ENCODE peak calls at places on chromosome 1, in nine cellular contexts. One of them, this sample, is unnamed. For H3K4me1 and H3K36me3, the result is how much of the 10 kb centered on the place peaks cover.

GRCh38 chr1:15417365-15417934 is 7.8 kb downstream of the EFHD2 start:
- DNase-seq in psoas muscle: no peak
- DNase-seq in colonic mucosa: peak
- DNase-seq in aorta: peak
- DNase-seq in right lobe of liver: peak
- DNase-seq in GM23248: peak
- DNase-seq in stomach: peak
- DNase-seq in right atrium auricular region: no peak
- DNase-seq in effector memory CD4-positive, alpha-beta T cell: peak
- DNase-seq in this sample: peak

GRCh38 chr1:240646861-240647260 is 34.9 kb upstream of the GREM2 start:
- DNase-seq in GM23248: no peak
- DNase-seq in psoas muscle: no peak
- DNase-seq in right lobe of liver: no peak
- DNase-seq in effector memory CD4-positive, alpha-beta T cell: no peak
- DNase-seq in stomach: no peak
- DNase-seq in colonic mucosa: no peak
- DNase-seq in aorta: no peak
- DNase-seq in right atrium auricular region: no peak
- DNase-seq in this sample: no peak

GRCh38 chr1:10553124-10553523 is 78.4 kb downstream of the PEX14 start:
- DNase-seq in stomach: no peak
- DNase-seq in psoas muscle: no peak
- DNase-seq in aorta: no peak
- DNase-seq in colonic mucosa: no peak
- DNase-seq in right atrium auricular region: no peak
- DNase-seq in GM23248: no peak
- DNase-seq in effector memory CD4-positive, alpha-beta T cell: no peak
- DNase-seq in right lobe of liver: no peak
- DNase-seq in this sample: no peak

GRCh38 chr1:165284471-165284870 is 72.0 kb downstream of the LMX1A start:
- DNase-seq in colonic mucosa: peak
- DNase-seq in right lobe of liver: no peak
- DNase-seq in GM23248: no peak
- DNase-seq in aorta: no peak
- DNase-seq in right atrium auricular region: no peak
- DNase-seq in effector memory CD4-positive, alpha-beta T cell: no peak
- DNase-seq in stomach: no peak
- DNase-seq in psoas muscle: no peak
- DNase-seq in this sample: no peak

GRCh38 chr1:220680085-220680687 is 10.0 kb upstream of the C1orf115 start:
- DNase-seq in right atrium auricular region: no peak
- DNase-seq in GM23248: peak
- DNase-seq in colonic mucosa: no peak
- DNase-seq in stomach: no peak
- DNase-seq in right lobe of liver: no peak
- DNase-seq in effector memory CD4-positive, alpha-beta T cell: no peak
- DNase-seq in aorta: no peak
- DNase-seq in psoas muscle: no peak
- DNase-seq in this sample: peak

GRCh38 chr1:29655945-29656866 is 419.9 kb downstream of the PTPRU start:
- DNase-seq in psoas muscle: no peak
- DNase-seq in right lobe of liver: peak
- DNase-seq in stomach: no peak
- DNase-seq in GM23248: peak
- DNase-seq in effector memory CD4-positive, alpha-beta T cell: no peak
- DNase-seq in aorta: peak
- DNase-seq in colonic mucosa: peak
- DNase-seq in right atrium auricular region: peak
- DNase-seq in this sample: no peak

GRCh38 chr1:181816608-181817007 is 244.9 kb downstream of the ZNF648 start:
- DNase-seq in stomach: no peak
- DNase-seq in effector memory CD4-positive, alpha-beta T cell: no peak
- DNase-seq in right atrium auricular region: no peak
- DNase-seq in colonic mucosa: no peak
- DNase-seq in GM23248: no peak
- DNase-seq in psoas muscle: no peak
- DNase-seq in right lobe of liver: no peak
- DNase-seq in aorta: no peak
- DNase-seq in this sample: no peak

GRCh38 chr1:169106095-169106920 is at the start of gene ATP1B1:
- DNase-seq in colonic mucosa: peak
- DNase-seq in GM23248: peak
- DNase-seq in aorta: peak
- DNase-seq in right atrium auricular region: peak
- DNase-seq in right lobe of liver: peak
- DNase-seq in stomach: peak
- DNase-seq in effector memory CD4-positive, alpha-beta T cell: peak
- DNase-seq in psoas muscle: peak
- DNase-seq in this sample: peak

GRCh38 chr1:56200921-56201320 is 378.4 kb downstream of the PLPP3 start:
- DNase-seq in GM23248: peak
- DNase-seq in psoas muscle: no peak
- DNase-seq in right atrium auricular region: no peak
- DNase-seq in effector memory CD4-positive, alpha-beta T cell: no peak
- DNase-seq in right lobe of liver: no peak
- DNase-seq in colonic mucosa: no peak
- DNase-seq in aorta: no peak
- DNase-seq in stomach: no peak
- DNase-seq in this sample: no peak

GRCh38 chr1:218351617-218352438 is 6.7 kb downstream of the TGFB2 start:
- DNase-seq in right lobe of liver: no peak
- DNase-seq in colonic mucosa: no peak
- DNase-seq in effector memory CD4-positive, alpha-beta T cell: no peak
- DNase-seq in stomach: no peak
- DNase-seq in GM23248: peak
- DNase-seq in right atrium auricular region: no peak
- DNase-seq in aorta: peak
- DNase-seq in psoas muscle: peak
- DNase-seq in this sample: no peak

GRCh38 chr1:101496109-101496508 is 259.3 kb downstream of the S1PR1 start:
- DNase-seq in aorta: no peak
- DNase-seq in stomach: no peak
- DNase-seq in right atrium auricular region: no peak
- DNase-seq in GM23248: no peak
- DNase-seq in effector memory CD4-positive, alpha-beta T cell: no peak
- DNase-seq in colonic mucosa: no peak
- DNase-seq in right lobe of liver: no peak
- DNase-seq in psoas muscle: no peak
- DNase-seq in this sample: no peak

GRCh38 chr1:106233511-106233910 is 823.0 kb upstream of the PRMT6 start:
- DNase-seq in psoas muscle: no peak
- DNase-seq in effector memory CD4-positive, alpha-beta T cell: no peak
- DNase-seq in aorta: no peak
- DNase-seq in colonic mucosa: no peak
- DNase-seq in GM23248: no peak
- DNase-seq in right atrium auricular region: no peak
- DNase-seq in right lobe of liver: no peak
- DNase-seq in stomach: no peak
- DNase-seq in this sample: no peak

GRCh38 chr1:11800756-11801433 is 4.9 kb downstream of the MTHFR start:
- DNase-seq in GM23248: no peak
- DNase-seq in aorta: no peak
- DNase-seq in stomach: no peak
- DNase-seq in right lobe of liver: peak
- DNase-seq in colonic mucosa: no peak
- DNase-seq in right atrium auricular region: no peak
- DNase-seq in effector memory CD4-positive, alpha-beta T cell: no peak
- DNase-seq in psoas muscle: no peak
- DNase-seq in this sample: no peak

GRCh38 chr1:11799099-11799498 is 6.7 kb downstream of the MTHFR start:
- DNase-seq in aorta: no peak
- DNase-seq in psoas muscle: no peak
- DNase-seq in right atrium auricular region: no peak
- DNase-seq in colonic mucosa: no peak
- DNase-seq in stomach: no peak
- DNase-seq in GM23248: no peak
- DNase-seq in right lobe of liver: no peak
- DNase-seq in effector memory CD4-positive, alpha-beta T cell: no peak
- DNase-seq in this sample: no peak

GRCh38 chr1:11797525-11798216 is 8.1 kb downstream of the MTHFR start:
- DNase-seq in stomach: no peak
- DNase-seq in effector memory CD4-positive, alpha-beta T cell: no peak
- DNase-seq in colonic mucosa: peak
- DNase-seq in aorta: peak
- DNase-seq in psoas muscle: no peak
- DNase-seq in right lobe of liver: no peak
- DNase-seq in right atrium auricular region: peak
- DNase-seq in GM23248: no peak
- DNase-seq in this sample: no peak

GRCh38 chr1:11800391-11800755 is 5.4 kb downstream of the MTHFR start:
- DNase-seq in stomach: no peak
- DNase-seq in right lobe of liver: no peak
- DNase-seq in colonic mucosa: no peak
- DNase-seq in GM23248: no peak
- DNase-seq in aorta: no peak
- DNase-seq in effector memory CD4-positive, alpha-beta T cell: no peak
- DNase-seq in psoas muscle: no peak
- DNase-seq in right atrium auricular region: no peak
- DNase-seq in this sample: no peak

DNA sequence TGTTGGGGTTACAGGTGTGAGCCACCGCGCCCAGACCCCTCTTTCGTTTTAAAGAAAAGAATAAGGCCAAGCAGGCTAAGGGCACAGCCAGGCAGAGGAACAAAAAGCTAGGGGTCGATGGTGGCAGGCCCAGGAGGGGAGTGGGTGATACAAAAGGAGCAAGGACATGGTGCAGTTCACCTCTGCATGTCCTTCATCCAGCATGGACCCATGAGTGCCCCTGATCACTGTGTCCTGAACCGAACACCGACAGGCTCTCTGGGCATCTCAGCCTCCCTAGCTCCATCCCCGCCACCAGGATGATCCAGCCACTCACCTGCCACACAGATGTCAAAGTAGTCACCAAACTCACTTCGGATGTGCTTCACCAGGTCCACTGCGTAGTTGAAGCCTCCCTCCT is 5.9 kb downstream of the MTHFR start:
- DNase-seq in right lobe of liver: no peak
- DNase-seq in psoas muscle: no peak
- DNase-seq in effector memory CD4-positive, alpha-beta T cell: no peak
- DNase-seq in aorta: no peak
- DNase-seq in GM23248: no peak
- DNase-seq in colonic mucosa: no peak
- DNase-seq in right atrium auricular region: no peak
- DNase-seq in stomach: no peak
- DNase-seq in this sample: no peak
- H3K4me1 ChIP-seq in right lobe of liver: under half
- H3K4me1 ChIP-seq in psoas muscle: under half
- H3K4me1 ChIP-seq in effector memory CD4-positive, alpha-beta T cell: under half
- H3K4me1 ChIP-seq in aorta: under half
- H3K4me1 ChIP-seq in GM23248: under half
- H3K4me1 ChIP-seq in colonic mucosa: under half
- H3K4me1 ChIP-seq in right atrium auricular region: under half
- H3K4me1 ChIP-seq in stomach: half or more
- H3K4me1 ChIP-seq in this sample: under half

GRCh38 chr1:186409091-186409490 is 33.5 kb downstream of the ODR4 start:
- DNase-seq in right atrium auricular region: no peak
- DNase-seq in effector memory CD4-positive, alpha-beta T cell: no peak
- DNase-seq in psoas muscle: no peak
- DNase-seq in aorta: no peak
- DNase-seq in GM23248: no peak
- DNase-seq in right lobe of liver: no peak
- DNase-seq in colonic mucosa: no peak
- DNase-seq in stomach: no peak
- DNase-seq in this sample: no peak
- H3K36me3 ChIP-seq in right atrium auricular region: under half
- H3K36me3 ChIP-seq in effector memory CD4-positive, alpha-beta T cell: under half
- H3K36me3 ChIP-seq in psoas muscle: under half
- H3K36me3 ChIP-seq in aorta: under half
- H3K36me3 ChIP-seq in GM23248: half or more
- H3K36me3 ChIP-seq in right lobe of liver: under half
- H3K36me3 ChIP-seq in colonic mucosa: under half
- H3K36me3 ChIP-seq in stomach: under half
- H3K36me3 ChIP-seq in this sample: under half

GRCh38 chr1:228488107-228488817 is 1.1 kb downstream of the RNF187 start:
- DNase-seq in stomach: no peak
- DNase-seq in colonic mucosa: no peak
- DNase-seq in psoas muscle: no peak
- DNase-seq in right atrium auricular region: no peak
- DNase-seq in effector memory CD4-positive, alpha-beta T cell: no peak
- DNase-seq in GM23248: peak
- DNase-seq in right lobe of liver: no peak
- DNase-seq in aorta: no peak
- DNase-seq in this sample: no peak
- H3K27ac ChIP-seq in stomach: peak
- H3K27ac ChIP-seq in colonic mucosa: no peak
- H3K27ac ChIP-seq in psoas muscle: peak
- H3K27ac ChIP-seq in right atrium auricular region: peak
- H3K27ac ChIP-seq in effector memory CD4-positive, alpha-beta T cell: peak
- H3K27ac ChIP-seq in GM23248: no peak
- H3K27ac ChIP-seq in right lobe of liver: no peak
- H3K27ac ChIP-seq in aorta: no peak
- H3K27ac ChIP-seq in this sample: peak

DNA sequence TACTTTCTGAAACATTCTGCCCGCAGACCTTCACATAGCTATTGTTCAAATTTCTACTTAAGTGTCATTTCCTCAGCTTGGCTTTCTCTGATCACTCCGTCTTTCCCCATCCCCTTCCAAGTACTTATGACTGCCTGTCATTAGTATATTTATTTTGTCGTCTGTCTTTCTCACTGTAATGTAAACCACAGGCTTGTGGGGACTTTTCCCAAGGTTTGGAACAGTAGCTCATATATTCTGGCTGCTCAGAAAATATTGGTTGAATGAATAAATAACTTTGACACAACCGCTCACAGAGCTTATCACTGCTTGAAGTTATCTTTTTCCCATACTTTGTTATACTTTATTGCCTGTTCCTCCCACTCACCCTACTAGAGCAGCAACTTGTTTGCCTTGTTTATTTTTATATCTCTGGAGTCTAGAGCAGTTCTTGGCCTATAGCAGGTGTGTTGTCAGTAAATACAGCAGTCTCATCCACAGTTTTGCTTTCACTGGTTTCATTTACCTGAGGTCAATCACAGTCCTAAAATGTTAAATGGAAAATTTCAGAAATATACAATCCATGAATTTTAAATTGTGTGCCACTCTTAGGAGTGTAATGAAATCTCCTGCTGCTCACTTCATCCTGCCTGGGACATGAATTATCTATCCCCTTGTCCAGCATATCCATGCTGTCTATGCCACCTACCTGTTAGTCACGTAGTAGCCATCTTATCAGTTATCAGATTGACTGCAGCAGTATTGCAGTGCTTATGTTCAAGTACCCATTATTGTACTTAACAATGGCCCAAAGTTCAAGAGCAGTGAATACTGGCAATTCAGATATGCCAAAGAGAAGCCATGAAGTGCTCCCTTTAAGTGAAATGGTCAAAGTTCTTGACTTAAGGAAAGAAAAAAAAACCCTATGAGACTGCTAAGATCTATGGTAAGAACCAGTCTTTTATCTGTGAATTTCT is 2.4 kb upstream of the CNIH4 start:
- DNase-seq in right lobe of liver: no peak
- DNase-seq in stomach: no peak
- DNase-seq in colonic mucosa: no peak
- DNase-seq in effector memory CD4-positive, alpha-beta T cell: no peak
- DNase-seq in right atrium auricular region: no peak
- DNase-seq in psoas muscle: no peak
- DNase-seq in GM23248: no peak
- DNase-seq in aorta: no peak
- DNase-seq in this sample: peak
- H3K4me1 ChIP-seq in right lobe of liver: under half
- H3K4me1 ChIP-seq in stomach: under half
- H3K4me1 ChIP-seq in colonic mucosa: under half
- H3K4me1 ChIP-seq in effector memory CD4-positive, alpha-beta T cell: under half
- H3K4me1 ChIP-seq in right atrium auricular region: under half
- H3K4me1 ChIP-seq in psoas muscle: under half
- H3K4me1 ChIP-seq in GM23248: under half
- H3K4me1 ChIP-seq in aorta: under half
- H3K4me1 ChIP-seq in this sample: under half